ENCODE peak calls at places on chromosome 21, in five cellular contexts. Q, C, H, K and S are unnamed samples.

GRCh38 chr21:44684077-44684476 is 2.1 kb upstream of the KRTAP12-1 start:
- DNase-seq in Q (no peak), C (no peak), H (no peak), K (no peak), S (no peak)

GRCh38 chr21:43274946-43275310 is 106.1 kb downstream of the CRYAA start:
- DNase-seq in Q (no peak), C (no peak), H (no peak), K (no peak), S (no peak)

GRCh38 chr21:31566611-31567010 is 92.9 kb upstream of the SOD1 start:
- DNase-seq in Q (no peak), C (no peak), H (no peak), K (peak), S (no peak)

GRCh38 chr21:29334717-29335428 is 36.2 kb downstream of the BACH1 start:
- DNase-seq in Q (no peak), C (no peak), H (no peak), K (no peak), S (no peak)

GRCh38 chr21:42672699-42673458 is 19.5 kb downstream of the PDE9A start:
- DNase-seq in Q (no peak), C (no peak), H (peak), K (no peak), S (no peak)

GRCh38 chr21:15295875-15296274 is 231.1 kb upstream of the NRIP1 start:
- DNase-seq in Q (no peak), C (no peak), H (no peak), K (no peak), S (no peak)

GRCh38 chr21:14076143-14076806 is 134.5 kb downstream of the LIPI start:
- DNase-seq in Q (no peak), C (no peak), H (no peak), K (no peak), S (no peak)

GRCh38 chr21:45158491-45159423 is 84.4 kb downstream of the ADARB1 start:
- DNase-seq in Q (no peak), C (no peak), H (no peak), K (peak), S (no peak)

GRCh38 chr21:27261676-27262075 is 294.8 kb upstream of the ADAMTS5 start:
- DNase-seq in Q (no peak), C (no peak), H (no peak), K (no peak), S (no peak)

GRCh38 chr21:45516671-45517151 is 25.5 kb downstream of the SLC19A1 start:
- DNase-seq in Q (no peak), C (no peak), H (no peak), K (no peak), S (no peak)

GRCh38 chr21:31418355-31419001 is 74.4 kb upstream of the TIAM1 start:
- DNase-seq in Q (no peak), C (no peak), H (no peak), K (no peak), S (no peak)

GRCh38 chr21:44702973-44703730 is 6.2 kb downstream of the KRTAP10-12 start:
- DNase-seq in Q (no peak), C (no peak), H (no peak), K (no peak), S (no peak)

GRCh38 chr21:45200596-45201296 is 86.9 kb downstream of the POFUT2 start:
- DNase-seq in Q (no peak), C (no peak), H (no peak), K (peak), S (no peak)

GRCh38 chr21:38802050-38803026 is 3.4 kb upstream of the ETS2 start:
- DNase-seq in Q (no peak), C (no peak), H (no peak), K (no peak), S (no peak)

GRCh38 chr21:35237287-35237686 is 188.2 kb upstream of the RUNX1 start:
- DNase-seq in Q (no peak), C (no peak), H (no peak), K (no peak), S (no peak)

GRCh38 chr21:32367158-32367557 is 25.7 kb downstream of the URB1 start:
- DNase-seq in Q (no peak), C (no peak), H (no peak), K (peak), S (no peak)

GRCh38 chr21:34279883-34280282 is 83.9 kb upstream of the KCNE2 start:
- DNase-seq in Q (no peak), C (no peak), H (no peak), K (no peak), S (no peak)

GRCh38 chr21:35400233-35400939 is 351.3 kb upstream of the RUNX1 start:
- DNase-seq in Q (peak), C (peak), H (peak), K (peak), S (no peak)